ENCODE peak calls at places on chromosomes 3 and 15, in five cellular contexts. J, B, Y, R and Z are unnamed samples.

GRCh38 chr3:31544634-31545033 is 11.9 kb downstream of the STT3B start:
- DNase-seq in R (no peak), B (no peak), J (no peak), Y (no peak), Z (no peak)

GRCh38 chr3:133437391-133438093 is 37.7 kb downstream of the BFSP2 start:
- DNase-seq in R (no peak), B (no peak), Y (peak; percentile 94), J (no peak), Z (peak; percentile 74)

GRCh38 chr15:32096867-32097266 is 66.6 kb downstream of the CHRNA7 start:
- DNase-seq in Y (no peak), J (no peak), R (no peak), B (no peak), Z (no peak)

GRCh38 chr3:177618873-177619771 is 421.8 kb upstream of the TBL1XR1 start:
- DNase-seq in J (no peak), Y (no peak), R (no peak), B (peak; percentile 91), Z (peak; percentile 71)

GRCh38 chr3:122415104-122415744 is 638 bp downstream of the WDR5B start:
- DNase-seq in R (peak; percentile 77), B (peak; percentile 64), Y (peak; percentile 91), J (no peak), Z (peak; percentile 54)

GRCh38 chr3:131453536-131453935 is 49.2 kb downstream of the MRPL3 start:
- DNase-seq in R (no peak), Y (no peak), J (no peak), B (no peak), Z (no peak)

GRCh38 chr15:82132742-82133141 is 86.9 kb upstream of the MEX3B start:
- DNase-seq in B (peak; percentile 90), J (no peak), Y (no peak), R (no peak), Z (no peak)

GRCh38 chr3:16723994-16724393 is 118.8 kb upstream of the DAZL start:
- DNase-seq in Y (peak; percentile 70), B (peak; percentile 62), J (no peak), R (peak; percentile 75), Z (no peak)

GRCh38 chr3:127612966-127613365 is 14.8 kb downstream of the MCM2 start:
- DNase-seq in J (no peak), Y (no peak), B (no peak), R (no peak), Z (peak; percentile 78)

GRCh38 chr3:29240248-29240647 is 40.6 kb upstream of the RBMS3 start:
- DNase-seq in Y (no peak), B (peak; percentile 77), R (no peak), J (no peak), Z (peak; percentile 86)

GRCh38 chr3:122064318-122064717 is 9.2 kb downstream of the CD86 start:
- DNase-seq in Y (no peak), J (no peak), R (no peak), B (no peak), Z (no peak)

GRCh38 chr15:48643776-48644497 is 1.6 kb downstream of the FBN1 start:
- DNase-seq in B (peak; percentile 4), R (no peak), Y (no peak), J (no peak), Z (peak; percentile 48)

GRCh38 chr3:171404376-171404982 is 55.7 kb downstream of the TNIK start:
- DNase-seq in R (no peak), B (peak; percentile 74), Y (no peak), J (no peak), Z (no peak)

GRCh38 chr3:24596626-24597025 is 102.0 kb upstream of the THRB start:
- DNase-seq in B (no peak), J (no peak), R (no peak), Y (no peak), Z (no peak)

GRCh38 chr3:77939726-77940125 is 899.8 kb downstream of the ROBO2 start:
- DNase-seq in J (no peak), Y (no peak), R (no peak), B (peak; percentile 49), Z (no peak)

GRCh38 chr3:52143616-52144015 is 10.6 kb downstream of the POC1A start:
- DNase-seq in J (no peak), Y (no peak), R (no peak), B (no peak), Z (no peak)

GRCh38 chr3:73616056-73616455 is 8.7 kb downstream of the PDZRN3 start:
- DNase-seq in J (no peak), R (no peak), B (no peak), Y (no peak), Z (no peak)

GRCh38 chr3:195774917-195775316 is 36.8 kb downstream of the MUC4 start:
- DNase-seq in R (peak; percentile 93), Y (peak; percentile 66), J (no peak), B (peak; percentile 59), Z (peak; percentile 19)

GRCh38 chr3:107285197-107285596 is 92.0 kb upstream of the CCDC54 start:
- DNase-seq in R (peak; percentile 90), Y (no peak), B (peak; percentile 51), J (no peak), Z (no peak)

GRCh38 chr15:72197460-72198409 is at the start of gene GRAMD2A:
- DNase-seq in R (peak; percentile 91), Y (no peak), B (no peak), J (no peak), Z (no peak)

GRCh38 chr3:52395503-52395865 is 49.4 kb downstream of the SEMA3G start:
- DNase-seq in Y (no peak), J (no peak), B (no peak), R (no peak), Z (no peak)

GRCh38 chr15:92343869-92344643 is 49.6 kb upstream of the ST8SIA2 start:
- DNase-seq in Y (no peak), R (peak; percentile 84), J (no peak), B (no peak), Z (no peak)

GRCh38 chr3:101695779-101696372 is 9.4 kb upstream of the RPL24 start:
- DNase-seq in B (peak; percentile 91), Y (peak; percentile 91), R (peak; percentile 64), J (no peak), Z (peak; percentile 68)

GRCh38 chr15:69074011-69074842 is 59.7 kb downstream of the NOX5 start:
- DNase-seq in J (no peak), R (peak; percentile 92), Y (no peak), B (peak; percentile 72), Z (peak; percentile 70)

GRCh38 chr3:18559323-18559972 is 134.3 kb upstream of the SATB1 start:
- DNase-seq in B (peak; percentile 82), J (no peak), R (peak; percentile 80), Y (peak; percentile 72), Z (no peak)

GRCh38 chr3:152365766-152366593 is 97.3 kb downstream of the MBNL1 start:
- DNase-seq in J (no peak), R (no peak), B (peak; percentile 46), Y (no peak), Z (peak; percentile 41)

GRCh38 chr3:155676252-155676981 is 68.5 kb downstream of the PLCH1 start:
- DNase-seq in R (no peak), B (peak; percentile 58), J (no peak), Y (no peak), Z (no peak)

DNA sequence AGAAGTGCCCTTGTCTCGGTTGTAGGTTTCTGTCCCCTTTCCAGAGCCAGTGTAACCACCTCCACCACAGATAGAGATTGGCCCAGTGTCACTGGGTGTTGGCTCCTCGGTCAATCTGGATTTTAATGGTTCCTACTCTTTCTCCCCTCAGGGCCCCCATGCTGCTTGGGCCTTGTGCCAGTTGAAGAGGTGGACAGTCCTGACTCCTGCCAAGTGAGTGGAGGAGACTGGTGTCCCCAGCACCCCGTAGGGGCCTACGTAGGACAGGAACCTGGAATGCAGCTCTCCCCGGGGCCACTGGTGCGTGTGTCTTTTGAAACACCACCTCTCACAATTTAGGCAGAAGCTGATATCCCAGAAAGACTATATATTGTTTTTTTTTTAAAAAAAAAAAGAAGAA is 75.2 kb downstream of the BOC start:
- DNase-seq in R (no peak), B (no peak), Y (no peak), J (no peak), Z (no peak)
- H3K27ac ChIP-seq in R (peak overlapping the region; percentile 70), B (peak overlapping the region; percentile 86), Y (no peak overlapping the region), J (peak overlapping the region; percentile 42), Z (no peak overlapping the region)

DNA sequence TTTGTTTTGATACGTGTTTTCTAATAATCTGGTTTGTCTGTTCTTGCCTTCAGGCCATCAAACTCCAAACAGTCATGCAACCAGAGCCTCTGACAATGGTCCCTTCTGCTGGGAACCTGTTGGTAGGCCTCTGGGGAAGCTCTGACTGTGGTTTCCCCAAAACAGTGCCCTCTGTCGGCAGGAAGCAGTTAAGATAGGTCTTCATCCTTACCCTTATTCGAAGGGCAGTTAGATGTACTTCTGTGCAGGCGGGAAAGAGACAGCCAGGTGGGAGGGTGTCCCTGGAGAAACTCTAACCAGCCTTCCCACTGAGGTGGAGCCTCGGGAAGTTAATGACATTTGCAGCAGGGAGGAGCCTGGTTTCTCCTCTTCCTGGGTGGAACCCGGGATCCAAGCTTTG is 81.6 kb upstream of the CHMP2B start:
- DNase-seq in Y (peak; percentile 76), J (no peak), B (peak; percentile 48), R (peak; percentile 89), Z (no peak)
- H3K27ac ChIP-seq in Y (no peak overlapping the region), J (no peak overlapping the region), B (no peak overlapping the region), R (no peak overlapping the region), Z (no peak overlapping the region)

DNA sequence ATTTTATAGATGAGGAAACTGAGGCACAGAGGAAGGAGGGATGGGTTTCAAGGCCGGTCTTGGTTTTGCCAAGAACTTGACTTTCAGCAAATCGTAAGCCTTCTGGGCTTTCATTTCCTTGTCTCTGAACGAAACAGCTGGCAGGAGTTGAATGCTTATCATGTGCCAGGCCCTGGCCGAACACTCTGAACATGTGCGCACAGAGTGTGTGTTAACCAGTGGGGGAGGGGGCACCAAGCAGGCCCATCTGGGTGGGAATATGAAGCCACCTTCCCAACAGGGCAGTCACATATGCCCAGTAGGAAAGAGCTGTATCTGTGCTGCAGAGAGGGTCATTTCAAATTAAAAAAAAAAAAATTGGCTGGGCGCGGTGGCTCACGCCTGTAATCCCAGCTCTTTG is 29.3 kb downstream of the ZNF710 start:
- DNase-seq in Y (no peak), J (no peak), B (no peak), R (no peak), Z (no peak)
- H3K27ac ChIP-seq in Y (no peak overlapping the region), J (no peak overlapping the region), B (no peak overlapping the region), R (no peak overlapping the region), Z (no peak overlapping the region)

GRCh38 chr15:67176195-67176971 is 78.1 kb downstream of the AAGAB start:
- DNase-seq in Y (no peak), R (peak; percentile 76), B (no peak), J (no peak), Z (peak; percentile 32)

GRCh38 chr15:67174864-67175573 is 79.4 kb downstream of the AAGAB start:
- DNase-seq in B (peak; percentile 94), J (no peak), Y (no peak), R (peak; percentile 69), Z (peak; percentile 90)

GRCh38 chr15:67173786-67174185 is 80.7 kb downstream of the AAGAB start:
- DNase-seq in J (no peak), R (no peak), B (no peak), Y (no peak), Z (no peak)

GRCh38 chr15:67174446-67174845 is 80.0 kb downstream of the AAGAB start:
- DNase-seq in Y (no peak), R (no peak), J (no peak), B (no peak), Z (no peak)

DNA sequence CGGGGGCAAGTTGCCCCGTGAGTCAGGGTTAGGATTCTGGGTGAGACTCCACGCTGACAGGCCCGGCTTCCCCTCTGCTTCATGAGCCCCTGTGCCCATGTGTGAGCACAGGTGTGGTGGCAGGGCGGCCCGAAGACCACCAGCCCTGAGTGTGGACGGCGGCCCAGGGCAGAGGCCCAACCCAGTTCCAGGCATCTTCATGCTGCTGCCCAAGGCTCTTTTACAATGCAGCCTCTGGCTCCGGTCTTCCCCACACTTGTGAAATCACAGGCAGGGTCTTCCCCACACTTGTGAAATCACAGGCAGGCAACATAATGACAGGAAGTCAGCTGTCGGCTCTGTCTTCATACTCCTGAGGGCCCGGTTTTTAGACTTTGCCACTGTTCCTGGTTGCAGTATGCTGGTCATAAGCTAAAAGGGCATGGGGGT is 78.8 kb downstream of the AAGAB start:
- DNase-seq in J (no peak), R (peak; percentile 71), Y (no peak), B (no peak), Z (peak; percentile 54)
- H3K27ac ChIP-seq in J (peak overlapping the region; percentile 38), R (no peak overlapping the region), Y (no peak overlapping the region), B (peak overlapping the region; percentile 93), Z (peak overlapping the region; percentile 87)